ENCODE peak calls at places on chromosome 22, in five cellular contexts. W, R, E, M and I are unnamed samples.
A peak's percentile ranks its signal among the peaks of the same experiment; 100 is the strongest.

GRCh38 chr22:50532824-50533344 is 3.1 kb upstream of the TYMP start:
- DNase-seq in W (no peak), R (no peak), E (no peak), M (no peak), I (no peak)

GRCh38 chr22:28799125-28799833 is 1.1 kb downstream of the XBP1 start:
- DNase-seq in W (no peak), R (no peak), E (peak; percentile 97), M (peak; percentile 85), I (peak; percentile 92)

GRCh38 chr22:27495325-27495724 is 306.2 kb downstream of the MN1 start:
- DNase-seq in W (no peak), R (no peak), E (no peak), M (no peak), I (no peak)

GRCh38 chr22:29517215-29517908 is 36.2 kb downstream of the THOC5 start:
- DNase-seq in W (no peak), R (no peak), E (no peak), M (no peak), I (no peak)

GRCh38 chr22:23276656-23277582 is 96.6 kb downstream of the BCR start:
- DNase-seq in W (no peak), R (no peak), E (no peak), M (no peak), I (no peak)

GRCh38 chr22:46061431-46062231 is 84.7 kb upstream of the WNT7B start:
- DNase-seq in W (no peak), R (no peak), E (no peak), M (no peak), I (no peak)

GRCh38 chr22:35892192-35892591 is 136.4 kb downstream of the RBFOX2 start:
- DNase-seq in W (no peak), R (no peak), E (peak; percentile 78), M (no peak), I (no peak)

GRCh38 chr22:36405221-36405631 is 17.5 kb upstream of the MYH9 start:
- DNase-seq in W (peak; percentile 6), R (no peak), E (no peak), M (no peak), I (no peak)

GRCh38 chr22:37746366-37747089 is 49.7 kb downstream of the TRIOBP start:
- DNase-seq in W (no peak), R (no peak), E (no peak), M (no peak), I (no peak)

GRCh38 chr22:47042116-47042825 is 279.8 kb downstream of the TBC1D22A start:
- DNase-seq in W (no peak), R (no peak), E (no peak), M (no peak), I (no peak)

GRCh38 chr22:21698430-21699329 is 32.9 kb downstream of the PPIL2 start:
- DNase-seq in W (no peak), R (no peak), E (no peak), M (no peak), I (peak; percentile 19)

GRCh38 chr22:24857576-24857975 is 51.6 kb downstream of the SGSM1 start:
- DNase-seq in W (no peak), R (no peak), E (no peak), M (no peak), I (no peak)

GRCh38 chr22:50200333-50201190 is at the start of gene SELENOO:
- DNase-seq in W (peak; percentile 90), R (peak; percentile 99), E (peak; percentile 75), M (no peak), I (peak; percentile 60)

GRCh38 chr22:50007057-50007511 is 5.5 kb downstream of the IL17REL start:
- DNase-seq in W (no peak), R (no peak), E (no peak), M (no peak), I (no peak)

GRCh38 chr22:17918840-17919239 is 105.5 kb downstream of the MICAL3 start:
- DNase-seq in W (no peak), R (no peak), E (no peak), M (peak; percentile 42), I (no peak)

GRCh38 chr22:32809786-32810185 is 8.3 kb downstream of the TIMP3 start:
- DNase-seq in W (no peak), R (no peak), E (no peak), M (no peak), I (no peak)

GRCh38 chr22:49825944-49826602 is 1.6 kb downstream of the BRD1 start:
- DNase-seq in W (peak; percentile 59), R (no peak), E (peak; percentile 37), M (no peak), I (no peak)

GRCh38 chr22:38718414-38718813 is 12.7 kb downstream of the GTPBP1 start:
- DNase-seq in W (no peak), R (no peak), E (peak; percentile 72), M (no peak), I (peak; percentile 54)

GRCh38 chr22:18966748-18967147 is 30.7 kb upstream of the PRODH start:
- DNase-seq in W (no peak), R (no peak), E (no peak), M (no peak), I (no peak)

GRCh38 chr22:38554281-38554680 is 15.7 kb downstream of the DMC1 start:
- DNase-seq in W (no peak), R (no peak), E (peak; percentile 82), M (peak; percentile 58), I (peak; percentile 67)

GRCh38 chr22:47598864-47599263 is 836.4 kb downstream of the TBC1D22A start:
- DNase-seq in W (no peak), R (no peak), E (no peak), M (no peak), I (no peak)

GRCh38 chr22:24066260-24066659 is 55.2 kb downstream of the CABIN1 start:
- DNase-seq in W (no peak), R (no peak), E (no peak), M (no peak), I (no peak)

GRCh38 chr22:50271519-50271970 is 1.4 kb upstream of the MAPK11 start:
- DNase-seq in W (peak; percentile 34), R (peak; percentile 86), E (peak; percentile 36), M (no peak), I (no peak)

GRCh38 chr22:39809772-39810557 is 83.6 kb downstream of the ENTHD1 start:
- DNase-seq in W (no peak), R (no peak), E (no peak), M (no peak), I (no peak)

GRCh38 chr22:39805117-39805516 is 88.4 kb downstream of the ENTHD1 start:
- DNase-seq in W (no peak), R (no peak), E (no peak), M (no peak), I (no peak)

GRCh38 chr22:39802682-39803081 is 90.9 kb downstream of the ENTHD1 start:
- DNase-seq in W (no peak), R (no peak), E (no peak), M (no peak), I (no peak)

DNA sequence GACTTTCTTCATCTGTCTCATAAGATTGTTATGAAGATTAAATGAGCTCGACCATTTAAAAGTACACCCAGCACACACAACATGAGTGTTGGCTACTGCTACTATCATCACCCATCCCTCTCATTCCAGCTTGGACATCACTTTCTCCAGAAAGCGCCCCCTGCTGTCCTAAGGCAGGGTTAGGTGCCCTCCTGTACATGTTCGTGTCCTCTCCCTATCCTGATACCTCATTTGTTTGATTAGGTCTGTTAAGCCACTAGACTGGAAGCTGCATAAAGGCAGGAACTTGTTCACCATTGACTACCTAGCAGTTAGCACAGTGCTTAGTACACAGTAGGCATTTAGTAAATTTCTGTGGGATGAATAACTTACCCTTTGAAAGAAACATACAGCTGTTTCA is 85.5 kb downstream of the ENTHD1 start:
- DNase-seq in W (peak; percentile 8), R (no peak), E (peak; percentile 30), M (no peak), I (no peak)
- TF ChIP-seq CTCF in W (no peak), R (no peak), E (peak; percentile 42), M (peak; percentile 32), I (peak; percentile 46)

GRCh38 chr22:42720263-42721044 is at the start of gene A4GALT:
- DNase-seq in W (no peak), R (peak; percentile 80), E (no peak), M (no peak), I (no peak)

GRCh38 chr22:42717197-42717967 is 3.3 kb downstream of the A4GALT start:
- DNase-seq in W (no peak), R (no peak), E (peak; percentile 31), M (no peak), I (no peak)

GRCh38 chr22:42721045-42721434 is 370 bp upstream of the A4GALT start:
- DNase-seq in W (no peak), R (no peak), E (peak; percentile 27), M (no peak), I (no peak)

GRCh38 chr22:42719656-42720262 is 911 bp downstream of the A4GALT start:
- DNase-seq in W (no peak), R (peak; percentile 37), E (no peak), M (no peak), I (no peak)

GRCh38 chr22:42719133-42719532 is 1.5 kb downstream of the A4GALT start:
- DNase-seq in W (no peak), R (peak; percentile 16), E (peak; percentile 43), M (no peak), I (no peak)
- TF ChIP-seq CTCF in W (no peak), R (no peak), E (peak; percentile 39), M (no peak), I (no peak)

GRCh38 chr22:43270314-43270908 is 72.8 kb downstream of the SCUBE1 start:
- DNase-seq in W (no peak), R (peak; percentile 48), E (no peak), M (no peak), I (no peak)
- TF ChIP-seq CTCF in W (no peak), R (no peak), E (peak; percentile 19), M (no peak), I (peak; percentile 8)

GRCh38 chr22:30968924-30969531 is at the start of gene TUG1:
- DNase-seq in W (peak; percentile 96), R (peak; percentile 99), E (peak; percentile 97), M (peak; percentile 91), I (peak; percentile 97)

GRCh38 chr22:30970356-30970746 is 1.3 kb downstream of the TUG1 start:
- DNase-seq in W (no peak), R (no peak), E (no peak), M (no peak), I (no peak)

GRCh38 chr22:30968015-30968923 is at the start of gene MORC2:
- DNase-seq in W (no peak), R (no peak), E (peak; percentile 46), M (no peak), I (peak; percentile 0)

GRCh38 chr22:30964858-30965257 is 3.7 kb downstream of the MORC2 start:
- DNase-seq in W (no peak), R (no peak), E (no peak), M (no peak), I (no peak)

GRCh38 chr22:30969532-30970355 is 679 bp downstream of the TUG1 start:
- DNase-seq in W (peak; percentile 19), R (peak; percentile 57), E (peak; percentile 45), M (no peak), I (peak; percentile 7)
- TF ChIP-seq CTCF in W (no peak), R (no peak), E (no peak), M (no peak), I (peak; percentile 4)